ENCODE peak calls at places on chromosomes 11 and 22, in five cellular contexts. U is CD4-positive, alpha-beta T cell; T is right lobe of liver; S is brain microvascular endothelial cell; G is cardiac fibroblast. R is an unnamed sample.

GRCh38 chr11:78228467-78228866 is 39.7 kb downstream of the USP35 start:
- DNase-seq in G (peak), T (no peak), U (no peak), S (peak), R (peak)

GRCh38 chr11:78025378-78025777 is 2.3 kb upstream of the KCTD14 start:
- DNase-seq in T (no peak), U (no peak), S (no peak), G (no peak), R (no peak)

GRCh38 chr11:48014917-48015316 is 34.6 kb downstream of the PTPRJ start:
- DNase-seq in G (no peak), U (no peak), T (no peak), S (no peak), R (no peak)

GRCh38 chr11:72732329-72732728 is 19.9 kb downstream of the ARAP1 start:
- DNase-seq in T (no peak), U (no peak), G (no peak), S (no peak), R (no peak)

GRCh38 chr11:33659370-33660139 is 41.1 kb downstream of the C11orf91 start:
- DNase-seq in U (no peak), S (no peak), T (no peak), G (no peak), R (no peak)

GRCh38 chr11:9137293-9138132 is 46.1 kb upstream of the SCUBE2 start:
- DNase-seq in G (peak), S (peak), T (peak), U (peak), R (peak)

GRCh38 chr11:71138737-71139425 is 113.5 kb downstream of the SHANK2 start:
- DNase-seq in U (no peak), S (no peak), T (no peak), G (no peak), R (no peak)

GRCh38 chr11:102792604-102793003 is 5.4 kb downstream of the MMP1 start:
- DNase-seq in G (no peak), U (no peak), T (no peak), S (no peak), R (no peak)

GRCh38 chr11:125170001-125170405 is 5.5 kb downstream of the PKNOX2 start:
- DNase-seq in U (no peak), S (peak), G (peak), T (no peak), R (no peak)

GRCh38 chr11:64566915-64567882 is 23.8 kb upstream of the SLC22A12 start:
- DNase-seq in G (no peak), S (no peak), U (no peak), T (no peak), R (no peak)

GRCh38 chr22:42754658-42755057 is 34.0 kb upstream of the A4GALT start:
- DNase-seq in T (no peak), U (no peak), S (peak), G (peak), R (peak)

GRCh38 chr11:14422052-14422813 is 63.2 kb upstream of the RRAS2 start:
- DNase-seq in U (no peak), T (peak), G (peak), S (peak), R (peak)

GRCh38 chr11:61109671-61110070 is 7.4 kb downstream of the CD5 start:
- DNase-seq in U (no peak), T (no peak), S (no peak), G (no peak), R (no peak)

GRCh38 chr11:59872076-59872475 is 5.8 kb upstream of the TCN1 start:
- DNase-seq in T (no peak), S (no peak), U (no peak), G (no peak), R (no peak)

GRCh38 chr11:95599959-95600586 is 189.5 kb downstream of the FAM76B start:
- DNase-seq in U (no peak), S (no peak), G (no peak), T (no peak), R (no peak)

GRCh38 chr11:95625164-95626017 is 164.2 kb downstream of the FAM76B start:
- DNase-seq in G (no peak), S (no peak), T (no peak), U (no peak), R (no peak)

GRCh38 chr22:48749555-48750227 is 1078.0 kb downstream of the BRD1 start:
- DNase-seq in U (no peak), S (no peak), G (no peak), T (no peak), R (no peak)

GRCh38 chr22:37747090-37747714 is 50.4 kb downstream of the TRIOBP start:
- DNase-seq in S (peak), G (peak), T (no peak), U (no peak), R (peak)

GRCh38 chr22:30305519-30305905 is 16.2 kb upstream of the CASTOR1 start:
- DNase-seq in U (no peak), T (peak), G (no peak), S (no peak), R (peak)

GRCh38 chr11:61776561-61777075 is 15.8 kb downstream of the TMEM258 start:
- DNase-seq in S (peak), T (peak), U (peak), G (peak), R (peak)

GRCh38 chr11:64331569-64332371 is 8.2 kb upstream of the CCDC88B start:
- DNase-seq in T (peak), S (peak), U (peak), G (peak), R (peak)

GRCh38 chr11:15123849-15124248 is 9.1 kb downstream of the INSC start:
- DNase-seq in T (no peak), S (peak), U (no peak), G (peak), R (peak)

GRCh38 chr11:104120493-104121200 is 43.3 kb downstream of the PDGFD start:
- DNase-seq in G (no peak), U (no peak), S (no peak), T (no peak), R (no peak)

GRCh38 chr11:68120212-68121066 is 749 bp downstream of the CHKA start:
- DNase-seq in U (peak), T (peak), G (peak), S (no peak), R (peak)

GRCh38 chr11:66885469-66886316 is 28.8 kb downstream of the LRFN4 start:
- DNase-seq in S (no peak), G (no peak), T (no peak), U (no peak), R (no peak)

GRCh38 chr11:69166186-69167115 is 10.7 kb downstream of the SMIM38 start:
- DNase-seq in S (peak), U (no peak), T (no peak), G (peak), R (peak)

GRCh38 chr11:83456075-83456474 is 169.9 kb upstream of the CCDC90B start:
- DNase-seq in T (no peak), U (no peak), G (no peak), S (no peak), R (no peak)

GRCh38 chr22:19522190-19522880 is 1.9 kb downstream of the CLDN5 start:
- DNase-seq in T (peak), S (no peak), U (no peak), G (no peak), R (no peak)

GRCh38 chr11:67120881-67121710 is 2.0 kb downstream of the KDM2A start:
- DNase-seq in G (peak), U (no peak), T (no peak), S (peak), R (peak)

GRCh38 chr11:122023614-122024250 is 92.3 kb downstream of the BLID start:
- DNase-seq in U (no peak), G (peak), T (no peak), S (no peak), R (no peak)
- TF ChIP-seq CTCF in U (no peak), G (peak), T (no peak), S (peak), R (no peak)

GRCh38 chr22:28538922-28539321 is 140.7 kb downstream of the TTC28 start:
- DNase-seq in G (no peak), U (no peak), T (no peak), S (no peak), R (no peak)
- TF ChIP-seq CTCF in G (no peak), U (no peak), T (no peak), S (no peak), R (no peak)

GRCh38 chr11:73912045-73912444 is 35.2 kb downstream of the PAAF1 start:
- DNase-seq in S (no peak), U (no peak), G (no peak), T (no peak), R (no peak)

GRCh38 chr11:73902303-73902702 is 25.5 kb downstream of the PAAF1 start:
- DNase-seq in T (no peak), U (no peak), S (no peak), G (no peak), R (no peak)

DNA sequence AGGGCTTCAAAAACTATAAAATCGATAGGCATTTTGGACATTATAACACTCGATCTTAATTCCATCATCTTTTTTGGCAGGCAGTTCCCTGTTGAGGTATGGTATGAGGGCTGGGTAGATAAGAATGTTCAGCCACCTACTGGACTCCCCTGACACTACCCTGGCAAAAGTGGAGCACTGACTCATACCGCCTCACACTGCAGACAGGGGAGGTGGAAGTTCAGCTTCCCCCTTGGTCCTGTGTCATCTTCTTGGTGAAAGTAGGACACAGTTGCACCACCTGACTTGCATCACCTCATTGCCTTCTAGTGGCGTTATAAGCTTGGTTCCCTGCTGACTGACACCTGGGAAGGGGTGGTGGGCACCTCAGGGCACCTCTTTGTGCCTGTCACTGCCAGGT is 30.4 kb downstream of the PAAF1 start:
- DNase-seq in T (no peak), U (no peak), S (peak), G (peak), R (peak)
- TF ChIP-seq CTCF in T (no peak), U (no peak), S (no peak), G (peak), R (no peak)

DNA sequence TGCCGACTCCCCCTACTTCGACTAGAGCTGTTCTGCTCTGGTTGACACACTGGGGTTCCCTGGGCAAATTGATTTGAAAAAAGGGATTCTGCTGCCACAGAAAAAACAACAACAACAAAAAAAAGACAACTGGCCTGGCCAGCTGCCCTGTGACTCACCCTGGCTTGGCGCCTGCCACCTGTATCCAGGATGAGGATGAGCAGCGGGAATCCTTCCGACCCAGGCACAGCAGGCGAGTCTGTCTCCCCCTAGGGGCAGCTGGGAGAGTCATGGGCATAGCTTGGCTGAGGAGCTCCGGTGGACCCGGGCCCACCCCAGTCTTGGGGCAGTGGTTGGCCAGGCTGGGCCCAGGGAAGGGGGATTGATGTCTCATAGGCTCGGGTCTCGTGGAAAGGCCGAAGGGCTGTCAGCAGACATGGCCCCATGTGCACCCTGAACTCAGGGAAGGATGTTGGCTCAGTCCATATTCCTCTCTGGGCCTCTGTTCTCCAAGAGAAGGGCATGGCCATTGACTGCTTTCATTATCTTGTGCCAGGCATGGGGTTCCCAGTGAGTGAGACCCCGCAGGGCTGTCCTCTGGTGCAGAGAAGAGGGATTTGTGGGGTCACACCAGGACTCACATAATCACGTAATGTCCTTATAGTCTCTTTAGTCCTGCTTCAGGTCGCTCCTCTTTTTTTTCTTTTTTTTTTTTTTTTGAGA is 10.4 kb upstream of the SUN2 start:
- DNase-seq in G (peak), T (peak), S (peak), U (no peak), R (peak)
- TF ChIP-seq CTCF in G (peak), T (peak), S (peak), U (peak), R (peak)

GRCh38 chr11:468036-468435 is 18.0 kb downstream of the PTDSS2 start:
- DNase-seq in T (no peak), G (no peak), S (no peak), U (no peak), R (no peak)
- TF ChIP-seq CTCF in T (no peak), G (no peak), S (no peak), U (no peak), R (no peak)